ENCODE peak calls at places on chromosome 2, in five cellular contexts. F, L, V, Q and S are unnamed samples.

GRCh38 chr2:234091432-234091879 is 41.0 kb downstream of the SPP2 start:
- DNase-seq in F (no peak), L (no peak), V (no peak), Q (no peak), S (no peak)

GRCh38 chr2:80059381-80059907 is 245.1 kb downstream of the LRRTM1 start:
- DNase-seq in F (no peak), L (no peak), V (no peak), Q (no peak), S (no peak)

GRCh38 chr2:202821538-202822160 is 49.9 kb downstream of the ICA1L start:
- DNase-seq in F (no peak), L (no peak), V (no peak), Q (no peak), S (no peak)

GRCh38 chr2:46320141-46320567 is 22.9 kb downstream of the EPAS1 start:
- DNase-seq in F (no peak), L (no peak), V (no peak), Q (no peak), S (no peak)

GRCh38 chr2:31193066-31193396 is 24.3 kb downstream of the CAPN14 start:
- DNase-seq in F (peak), L (no peak), V (no peak), Q (no peak), S (no peak)

GRCh38 chr2:200275281-200276103 is 31.0 kb upstream of the SPATS2L start:
- DNase-seq in F (no peak), L (no peak), V (no peak), Q (no peak), S (no peak)

GRCh38 chr2:20156051-20156730 is 68.7 kb downstream of the SDC1 start:
- DNase-seq in F (no peak), L (no peak), V (no peak), Q (no peak), S (no peak)

GRCh38 chr2:42102606-42103450 is 55.0 kb downstream of the PKDCC start:
- DNase-seq in F (peak), L (peak), V (no peak), Q (no peak), S (peak)

GRCh38 chr2:240672076-240672700 is 10.5 kb downstream of the AQP12B start:
- DNase-seq in F (no peak), L (no peak), V (no peak), Q (no peak), S (no peak)

GRCh38 chr2:221289846-221290245 is 282.3 kb downstream of the EPHA4 start:
- DNase-seq in F (no peak), L (no peak), V (no peak), Q (no peak), S (no peak)

GRCh38 chr2:234979204-234980167 is 27.7 kb downstream of the SH3BP4 start:
- DNase-seq in F (no peak), L (no peak), V (no peak), Q (no peak), S (no peak)

GRCh38 chr2:53058526-53058925 is 709.1 kb upstream of the CHAC2 start:
- DNase-seq in F (peak), L (no peak), V (no peak), Q (no peak), S (no peak)

GRCh38 chr2:215637658-215638057 is 201.8 kb upstream of the FN1 start:
- DNase-seq in F (no peak), L (no peak), V (no peak), Q (no peak), S (no peak)

GRCh38 chr2:240644171-240644651 is 18.9 kb downstream of the GPR35 start:
- DNase-seq in F (no peak), L (no peak), V (no peak), Q (no peak), S (no peak)

GRCh38 chr2:110105183-110105582 is 10.4 kb downstream of the MALL start:
- DNase-seq in F (no peak), L (no peak), V (no peak), Q (no peak), S (no peak)

GRCh38 chr2:240237609-240238151 is 97.2 kb upstream of the OTOS start:
- DNase-seq in F (no peak), L (no peak), V (no peak), Q (no peak), S (no peak)